ENCODE peak calls at places on chromosomes 3 and 15, in six cellular contexts. Q, S, P, Y, G and U are unnamed samples.

GRCh38 chr3:186021673-186022362 is 84.0 kb upstream of the TRA2B start:
- DNase-seq in P (no peak), G (no peak), Y (peak; percentile 24), S (peak; percentile 88), Q (no peak), U (no peak)

GRCh38 chr15:56964182-56964581 is 45.7 kb downstream of the TCF12 start:
- DNase-seq in Y (no peak), Q (no peak), P (no peak), G (no peak), S (peak; percentile 29), U (peak; percentile 11)

GRCh38 chr15:48191574-48192225 is at the start of gene CTXN2:
- DNase-seq in Y (no peak), G (peak; percentile 7), S (no peak), Q (no peak), P (peak; percentile 5), U (no peak)

GRCh38 chr3:112829031-112829430 is 17.6 kb downstream of the CD200R1L start:
- DNase-seq in Y (no peak), G (no peak), S (no peak), Q (no peak), P (no peak), U (no peak)

GRCh38 chr3:154151969-154152368 is 30.8 kb downstream of the ARHGEF26 start:
- DNase-seq in G (no peak), P (no peak), Q (no peak), S (peak; percentile 84), Y (no peak), U (peak; percentile 11)

GRCh38 chr3:25460751-25461150 is 32.7 kb downstream of the RARB start:
- DNase-seq in Q (no peak), G (no peak), S (no peak), P (no peak), Y (no peak), U (peak; percentile 84)

GRCh38 chr3:114079761-114080160 is 23.2 kb downstream of the QTRT2 start:
- DNase-seq in P (no peak), G (no peak), Y (no peak), Q (no peak), S (peak; percentile 11), U (peak; percentile 88)

GRCh38 chr3:54527953-54528352 is 399.9 kb downstream of the LRTM1 start:
- DNase-seq in Y (peak; percentile 24), S (no peak), G (no peak), P (no peak), Q (no peak), U (no peak)

GRCh38 chr3:136621628-136622027 is 130.6 kb downstream of the STAG1 start:
- DNase-seq in G (no peak), Q (no peak), Y (no peak), P (no peak), S (peak; percentile 16), U (no peak)

GRCh38 chr15:37217567-37217966 is 117.2 kb upstream of the MEIS2 start:
- DNase-seq in Q (no peak), S (no peak), Y (no peak), P (no peak), G (no peak), U (no peak)

GRCh38 chr3:112647122-112647521 is 6.2 kb upstream of the CCDC80 start:
- DNase-seq in S (peak; percentile 89), Q (peak; percentile 32), P (no peak), Y (no peak), G (no peak), U (peak; percentile 35)

GRCh38 chr3:64548200-64548889 is 139.5 kb downstream of the ADAMTS9 start:
- DNase-seq in S (no peak), G (peak; percentile 64), Y (peak; percentile 41), Q (no peak), P (no peak), U (no peak)

GRCh38 chr15:73593278-73594074 is 39.7 kb downstream of the NPTN start:
- DNase-seq in G (no peak), Y (no peak), S (peak; percentile 36), Q (no peak), P (no peak), U (peak; percentile 24)

GRCh38 chr3:73148653-73149052 is 87.2 kb downstream of the EBLN2 start:
- DNase-seq in P (no peak), Y (no peak), Q (no peak), G (no peak), S (no peak), U (no peak)

GRCh38 chr3:147378186-147378503 is 28.2 kb downstream of the ZIC4 start:
- DNase-seq in Y (no peak), Q (no peak), S (no peak), P (no peak), G (no peak), U (no peak)

GRCh38 chr15:101243420-101243819 is 8.4 kb downstream of the CHSY1 start:
- DNase-seq in Y (no peak), Q (no peak), G (no peak), S (no peak), P (no peak), U (no peak)

GRCh38 chr3:9143180-9143579 is 106.3 kb downstream of the SRGAP3 start:
- DNase-seq in G (no peak), Q (no peak), Y (no peak), S (no peak), P (no peak), U (no peak)

GRCh38 chr3:158789592-158789991 is 12.3 kb upstream of the MFSD1 start:
- DNase-seq in G (peak; percentile 29), S (peak; percentile 83), Q (peak; percentile 45), P (no peak), Y (no peak), U (peak; percentile 75)

GRCh38 chr3:30440147-30440604 is 166.2 kb upstream of the TGFBR2 start:
- DNase-seq in G (no peak), Y (no peak), Q (no peak), S (peak; percentile 39), P (no peak), U (no peak)

GRCh38 chr15:42921049-42921731 is 612 bp upstream of the TTBK2 start:
- DNase-seq in P (peak; percentile 11), G (peak; percentile 34), S (peak; percentile 7), Y (peak; percentile 29), Q (no peak), U (peak; percentile 45)

GRCh38 chr3:30480587-30480986 is 125.8 kb upstream of the TGFBR2 start:
- DNase-seq in G (no peak), Q (no peak), P (no peak), S (no peak), Y (no peak), U (no peak)

GRCh38 chr3:164113406-164114332 is 964.6 kb downstream of the SI start:
- DNase-seq in Y (no peak), S (no peak), P (no peak), Q (no peak), G (no peak), U (no peak)

GRCh38 chr3:124916837-124917409 is 17.6 kb downstream of the MUC13 start:
- DNase-seq in S (no peak), P (no peak), Y (no peak), G (no peak), Q (no peak), U (peak; percentile 9)

GRCh38 chr3:17686613-17687012 is 55.8 kb downstream of the TBC1D5 start:
- DNase-seq in S (no peak), P (no peak), G (no peak), Y (no peak), Q (no peak), U (no peak)

GRCh38 chr3:120693439-120694172 is 11.6 kb upstream of the HGD start:
- DNase-seq in Q (no peak), G (no peak), P (no peak), Y (no peak), S (no peak), U (peak; percentile 79)

DNA sequence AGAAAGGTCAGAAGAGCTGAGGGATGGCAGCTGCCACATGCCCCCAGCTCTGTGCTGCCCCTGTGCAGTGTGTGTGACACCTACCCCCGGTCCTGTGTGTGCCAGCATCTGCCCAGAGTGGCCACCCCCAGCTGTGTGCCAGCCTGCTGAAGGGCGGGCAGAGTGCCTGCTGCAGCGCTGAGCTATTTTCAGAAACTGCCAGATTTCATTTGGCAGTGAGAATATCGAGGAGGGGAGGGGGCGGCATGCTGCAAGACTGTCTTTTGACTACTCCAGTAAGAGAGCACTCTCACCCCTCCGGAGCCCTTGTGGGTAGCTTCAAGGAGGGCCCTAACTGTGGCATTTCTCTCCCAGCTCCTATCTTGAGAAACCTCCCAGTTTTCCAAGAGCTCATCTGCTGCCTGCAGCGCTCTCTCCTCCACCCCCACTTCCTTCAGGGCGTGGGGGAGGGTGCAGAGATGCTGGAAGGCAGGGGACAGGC is 25.2 kb upstream of the DOCK3 start:
- DNase-seq in S (no peak), Q (no peak), P (no peak), Y (no peak), G (no peak), U (no peak)
- TF ChIP-seq CTCF in S (no peak), Q (no peak), P (no peak), Y (no peak), G (no peak), U (no peak)

DNA sequence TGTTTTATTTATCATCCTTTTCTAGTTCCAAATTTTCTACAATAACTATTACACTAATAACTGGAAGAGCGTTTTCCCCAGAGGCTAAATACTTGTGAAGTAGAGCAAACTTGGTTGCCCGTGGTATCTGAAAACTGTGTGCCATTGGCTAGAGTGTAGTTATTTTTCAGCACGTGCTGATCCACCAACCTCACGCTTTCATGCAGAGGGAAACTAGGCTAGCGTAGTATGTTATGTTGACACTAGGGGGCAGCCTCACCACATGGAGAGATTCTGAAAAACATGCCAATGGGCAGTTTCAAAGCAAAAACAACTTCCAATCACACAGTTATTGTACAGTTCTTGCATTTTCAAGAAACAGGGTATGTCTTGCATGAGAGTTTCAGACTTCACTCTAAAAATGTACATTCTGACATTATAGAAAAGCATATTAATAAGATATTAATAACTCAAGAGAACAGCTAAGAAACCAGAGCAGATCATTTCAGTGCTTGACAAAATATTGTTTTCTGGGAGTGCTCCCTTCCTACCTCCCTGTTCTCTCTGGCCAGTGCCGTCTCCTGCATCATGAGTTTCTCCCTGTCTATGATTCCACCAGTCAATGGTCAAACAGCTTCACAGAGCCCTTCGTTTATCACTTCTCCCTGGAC is 39.7 kb downstream of the SPATA12 start:
- DNase-seq in S (peak; percentile 78), P (peak; percentile 75), G (peak; percentile 71), Q (peak; percentile 79), Y (peak; percentile 32), U (peak; percentile 83)
- TF ChIP-seq CTCF in S (peak; percentile 86), P (peak; percentile 91), G (peak; percentile 88), Q (peak; percentile 82), Y (peak; percentile 94), U (peak; percentile 80)

DNA sequence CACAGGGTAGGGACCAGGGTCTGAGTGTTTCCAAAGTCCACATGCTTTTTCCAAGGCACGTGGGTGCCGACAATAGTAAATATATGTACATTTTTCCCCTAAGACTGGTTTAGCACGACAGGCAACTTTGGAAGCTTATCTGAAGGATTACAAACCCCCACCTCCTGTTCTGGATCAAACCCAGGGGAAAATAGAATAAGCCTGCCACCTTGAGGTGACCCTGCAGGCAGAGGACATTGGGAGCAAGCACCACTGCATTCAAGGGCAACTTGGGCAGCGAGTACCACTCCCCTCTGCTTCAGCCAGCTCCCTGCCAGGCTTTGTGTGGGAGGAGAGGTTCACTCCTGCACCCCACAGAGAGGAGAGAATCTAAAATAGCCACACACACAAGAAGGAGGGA is 44.8 kb downstream of the KBTBD12 start:
- DNase-seq in Q (peak; percentile 82), Y (no peak), S (peak; percentile 32), G (peak; percentile 11), P (peak; percentile 31), U (peak; percentile 31)
- TF ChIP-seq CTCF in Q (peak; percentile 67), Y (peak; percentile 12), S (peak; percentile 76), G (no peak), P (peak; percentile 37), U (no peak)

DNA sequence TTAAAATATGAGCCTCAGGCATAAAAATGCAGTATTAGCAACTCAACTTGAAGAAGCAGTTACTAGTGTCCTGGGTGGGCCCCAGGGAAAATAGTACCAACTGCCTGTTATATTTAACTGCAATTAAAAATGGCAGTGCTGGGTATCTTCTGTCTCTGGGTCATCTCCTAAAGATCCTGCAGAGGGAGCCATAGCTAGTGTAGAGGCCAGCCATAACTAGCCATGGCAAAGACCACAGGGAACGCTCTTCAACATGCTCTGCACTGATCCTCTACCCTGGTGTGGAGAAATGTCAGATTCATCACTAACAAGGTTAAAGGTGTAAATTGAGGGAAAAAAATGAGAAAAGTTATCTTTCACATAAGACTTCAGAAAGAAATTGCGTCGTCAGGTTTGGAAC is 181.3 kb downstream of the SNRPN start:
- DNase-seq in Q (no peak), G (no peak), P (peak; percentile 4), S (peak; percentile 7), Y (no peak), U (peak; percentile 8)
- TF ChIP-seq CTCF in Q (no peak), G (no peak), P (peak; percentile 35), S (peak; percentile 42), Y (peak; percentile 33), U (peak; percentile 33)